ENCODE peak calls at places on chromosome 19, in six cellular contexts. One of them, this sample, is unnamed. For H3K4me1, the result is how much of the 10 kb centered on the place peaks cover.

GRCh38 chr19:20278342-20278741 is 111.3 kb downstream of the ZNF486 start:
- DNase-seq in GM12878: no peak
- DNase-seq in K562: no peak
- DNase-seq in H1: no peak
- DNase-seq in HCT116: no peak
- DNase-seq in HepG2: peak
- DNase-seq in this sample: no peak

GRCh38 chr19:29273000-29273691 is 60.2 kb upstream of the UQCRFS1 start:
- DNase-seq in H1: no peak
- DNase-seq in HCT116: no peak
- DNase-seq in GM12878: no peak
- DNase-seq in K562: no peak
- DNase-seq in HepG2: no peak
- DNase-seq in this sample: no peak

GRCh38 chr19:48735031-48735615 is 5.3 kb downstream of the RASIP1 start:
- DNase-seq in K562: no peak
- DNase-seq in GM12878: no peak
- DNase-seq in H1: peak
- DNase-seq in HCT116: no peak
- DNase-seq in HepG2: no peak
- DNase-seq in this sample: no peak

GRCh38 chr19:14059093-14059480 is 2.8 kb downstream of the PALM3 start:
- DNase-seq in H1: peak
- DNase-seq in HepG2: no peak
- DNase-seq in GM12878: no peak
- DNase-seq in HCT116: no peak
- DNase-seq in K562: peak
- DNase-seq in this sample: no peak

GRCh38 chr19:35462476-35462953 is 14.5 kb downstream of the FFAR2 start:
- DNase-seq in K562: no peak
- DNase-seq in H1: no peak
- DNase-seq in GM12878: peak
- DNase-seq in HepG2: no peak
- DNase-seq in HCT116: no peak
- DNase-seq in this sample: no peak

GRCh38 chr19:35349614-35350521 is 2.2 kb downstream of the FFAR1 start:
- DNase-seq in H1: peak
- DNase-seq in HCT116: no peak
- DNase-seq in HepG2: no peak
- DNase-seq in K562: no peak
- DNase-seq in GM12878: no peak
- DNase-seq in this sample: no peak

GRCh38 chr19:15200575-15201364 is at the start of gene NOTCH3:
- DNase-seq in K562: peak
- DNase-seq in GM12878: no peak
- DNase-seq in HCT116: no peak
- DNase-seq in HepG2: no peak
- DNase-seq in H1: peak
- DNase-seq in this sample: no peak

GRCh38 chr19:35149463-35149862 is 5.1 kb upstream of the FXYD5 start:
- DNase-seq in H1: no peak
- DNase-seq in HCT116: no peak
- DNase-seq in K562: no peak
- DNase-seq in HepG2: no peak
- DNase-seq in GM12878: no peak
- DNase-seq in this sample: no peak

GRCh38 chr19:46133777-46134231 is 9.3 kb upstream of the IGFL3 start:
- DNase-seq in GM12878: no peak
- DNase-seq in HepG2: no peak
- DNase-seq in K562: no peak
- DNase-seq in HCT116: no peak
- DNase-seq in H1: no peak
- DNase-seq in this sample: peak

GRCh38 chr19:17209126-17210036 is 5.8 kb upstream of the USE1 start:
- DNase-seq in H1: peak
- DNase-seq in K562: peak
- DNase-seq in GM12878: no peak
- DNase-seq in HepG2: no peak
- DNase-seq in HCT116: peak
- DNase-seq in this sample: peak

GRCh38 chr19:7527516-7528191 is 5.2 kb downstream of the MCOLN1 start:
- DNase-seq in H1: no peak
- DNase-seq in HCT116: no peak
- DNase-seq in HepG2: no peak
- DNase-seq in K562: no peak
- DNase-seq in GM12878: no peak
- DNase-seq in this sample: no peak

GRCh38 chr19:30158067-30158892 is 213.9 kb upstream of the ZNF536 start:
- DNase-seq in GM12878: no peak
- DNase-seq in HCT116: no peak
- DNase-seq in HepG2: no peak
- DNase-seq in H1: no peak
- DNase-seq in K562: no peak
- DNase-seq in this sample: no peak

GRCh38 chr19:12237143-12237839 is 57.4 kb downstream of the ZNF44 start:
- DNase-seq in HepG2: no peak
- DNase-seq in K562: peak
- DNase-seq in GM12878: no peak
- DNase-seq in H1: no peak
- DNase-seq in HCT116: no peak
- DNase-seq in this sample: no peak

GRCh38 chr19:3682741-3683404 is 17.4 kb downstream of the PIP5K1C start:
- DNase-seq in HCT116: no peak
- DNase-seq in K562: peak
- DNase-seq in GM12878: no peak
- DNase-seq in HepG2: no peak
- DNase-seq in H1: no peak
- DNase-seq in this sample: no peak

GRCh38 chr19:2495130-2495641 is 19.3 kb downstream of the GADD45B start:
- DNase-seq in H1: no peak
- DNase-seq in GM12878: no peak
- DNase-seq in HepG2: no peak
- DNase-seq in HCT116: no peak
- DNase-seq in K562: no peak
- DNase-seq in this sample: no peak

GRCh38 chr19:45515081-45515624 is 7.9 kb downstream of the VASP start:
- DNase-seq in H1: no peak
- DNase-seq in HepG2: peak
- DNase-seq in GM12878: peak
- DNase-seq in K562: peak
- DNase-seq in HCT116: no peak
- DNase-seq in this sample: no peak

GRCh38 chr19:1086618-1087017 is 8.6 kb downstream of the POLR2E start:
- DNase-seq in K562: no peak
- DNase-seq in HepG2: no peak
- DNase-seq in HCT116: no peak
- DNase-seq in H1: no peak
- DNase-seq in GM12878: no peak
- DNase-seq in this sample: no peak

GRCh38 chr19:8085606-8086464 is 33.3 kb downstream of the CCL25 start:
- DNase-seq in K562: peak
- DNase-seq in HCT116: no peak
- DNase-seq in H1: no peak
- DNase-seq in GM12878: no peak
- DNase-seq in HepG2: peak
- DNase-seq in this sample: no peak

GRCh38 chr19:55638864-55639359 is 1.9 kb upstream of the ZNF580 start:
- DNase-seq in K562: no peak
- DNase-seq in H1: peak
- DNase-seq in GM12878: no peak
- DNase-seq in HepG2: peak
- DNase-seq in HCT116: no peak
- DNase-seq in this sample: no peak

GRCh38 chr19:46471116-46471733 is at the start of gene PNMA8A:
- DNase-seq in K562: peak
- DNase-seq in HepG2: no peak
- DNase-seq in GM12878: no peak
- DNase-seq in HCT116: no peak
- DNase-seq in H1: peak
- DNase-seq in this sample: peak

GRCh38 chr19:48681127-48681470 is 8.3 kb upstream of the NTN5 start:
- DNase-seq in GM12878: no peak
- DNase-seq in H1: no peak
- DNase-seq in K562: no peak
- DNase-seq in HepG2: no peak
- DNase-seq in HCT116: no peak
- DNase-seq in this sample: no peak

GRCh38 chr19:3075605-3076431 is 13.5 kb upstream of the TLE5 start:
- DNase-seq in GM12878: no peak
- DNase-seq in HCT116: no peak
- DNase-seq in H1: peak
- DNase-seq in HepG2: no peak
- DNase-seq in K562: peak
- DNase-seq in this sample: no peak

GRCh38 chr19:5625641-5626040 is 2.8 kb downstream of the SAFB start:
- DNase-seq in HCT116: no peak
- DNase-seq in HepG2: no peak
- DNase-seq in GM12878: no peak
- DNase-seq in K562: no peak
- DNase-seq in H1: no peak
- DNase-seq in this sample: no peak

GRCh38 chr19:5622465-5623396 is at the start of the genes SAFB and SAFB2:
- DNase-seq in GM12878: peak
- DNase-seq in HepG2: peak
- DNase-seq in HCT116: peak
- DNase-seq in H1: peak
- DNase-seq in K562: peak
- DNase-seq in this sample: peak

GRCh38 chr19:5623397-5624153 is 692 bp downstream of the SAFB start:
- DNase-seq in HepG2: no peak
- DNase-seq in GM12878: no peak
- DNase-seq in H1: no peak
- DNase-seq in HCT116: no peak
- DNase-seq in K562: peak
- DNase-seq in this sample: no peak

GRCh38 chr19:5624741-5625140 is 1.9 kb downstream of the SAFB start:
- DNase-seq in K562: no peak
- DNase-seq in H1: no peak
- DNase-seq in GM12878: no peak
- DNase-seq in HepG2: no peak
- DNase-seq in HCT116: no peak
- DNase-seq in this sample: no peak

GRCh38 chr19:5624154-5624663 is 1.3 kb downstream of the SAFB start:
- DNase-seq in K562: no peak
- DNase-seq in GM12878: no peak
- DNase-seq in HepG2: no peak
- DNase-seq in H1: peak
- DNase-seq in HCT116: no peak
- DNase-seq in this sample: no peak
- TF ChIP-seq YY1 in K562: no peak
- TF ChIP-seq YY1 in GM12878: no peak
- TF ChIP-seq YY1 in HepG2: no peak
- TF ChIP-seq YY1 in H1: no peak
- TF ChIP-seq YY1 in HCT116: no peak
- TF ChIP-seq YY1 in this sample: no peak

DNA sequence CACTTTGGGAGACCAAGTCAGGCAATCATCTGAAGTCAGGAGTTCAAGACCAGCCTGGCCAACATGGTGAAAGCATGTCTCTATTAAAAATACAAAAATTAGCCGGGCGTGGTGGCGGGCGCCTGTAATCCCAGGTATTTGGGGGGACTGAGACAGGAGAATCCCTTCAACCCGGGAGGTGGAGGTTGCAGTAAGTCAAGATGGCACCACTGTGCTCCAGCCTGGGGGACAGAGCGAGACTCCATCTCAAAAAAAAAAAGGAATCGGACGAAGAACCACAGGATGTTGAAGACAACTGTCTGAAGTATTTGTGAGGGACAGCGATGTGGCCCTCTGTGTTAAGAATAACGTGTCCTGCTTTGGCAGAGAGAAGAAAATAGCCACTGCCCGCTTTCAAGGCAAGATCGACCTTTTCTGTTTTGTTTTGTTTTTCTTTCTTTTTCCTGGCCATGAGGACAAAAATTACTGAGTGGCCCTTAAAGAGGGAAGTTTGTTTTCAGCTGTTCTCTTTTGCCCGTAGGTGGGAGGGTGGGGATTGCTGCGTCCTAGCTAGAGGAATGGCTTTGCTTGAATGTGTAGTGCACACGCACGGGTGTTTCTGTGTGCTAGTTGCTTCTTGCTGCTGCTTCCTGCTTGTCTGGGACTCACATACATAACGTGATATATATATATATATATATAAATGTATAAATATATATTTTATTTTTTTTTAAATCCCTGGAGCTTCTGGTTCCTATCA is 6.2 kb upstream of the PRKCG start:
- DNase-seq in GM12878: no peak
- DNase-seq in HCT116: no peak
- DNase-seq in K562: no peak
- DNase-seq in HepG2: no peak
- DNase-seq in H1: no peak
- DNase-seq in this sample: no peak
- H3K4me1 ChIP-seq in GM12878: under half
- H3K4me1 ChIP-seq in HCT116: under half
- H3K4me1 ChIP-seq in K562: under half
- H3K4me1 ChIP-seq in HepG2: under half
- H3K4me1 ChIP-seq in H1: under half
- H3K4me1 ChIP-seq in this sample: under half

GRCh38 chr19:42042455-42043170 is 27.4 kb downstream of the GRIK5 start:
- DNase-seq in HCT116: no peak
- DNase-seq in GM12878: no peak
- DNase-seq in HepG2: no peak
- DNase-seq in K562: no peak
- DNase-seq in H1: no peak
- DNase-seq in this sample: no peak
- TF ChIP-seq ZNF274 in HCT116: no peak
- TF ChIP-seq ZNF274 in GM12878: no peak
- TF ChIP-seq ZNF274 in HepG2: no peak
- TF ChIP-seq ZNF274 in K562: no peak
- TF ChIP-seq ZNF274 in H1: no peak
- TF ChIP-seq ZNF274 in this sample: no peak

DNA sequence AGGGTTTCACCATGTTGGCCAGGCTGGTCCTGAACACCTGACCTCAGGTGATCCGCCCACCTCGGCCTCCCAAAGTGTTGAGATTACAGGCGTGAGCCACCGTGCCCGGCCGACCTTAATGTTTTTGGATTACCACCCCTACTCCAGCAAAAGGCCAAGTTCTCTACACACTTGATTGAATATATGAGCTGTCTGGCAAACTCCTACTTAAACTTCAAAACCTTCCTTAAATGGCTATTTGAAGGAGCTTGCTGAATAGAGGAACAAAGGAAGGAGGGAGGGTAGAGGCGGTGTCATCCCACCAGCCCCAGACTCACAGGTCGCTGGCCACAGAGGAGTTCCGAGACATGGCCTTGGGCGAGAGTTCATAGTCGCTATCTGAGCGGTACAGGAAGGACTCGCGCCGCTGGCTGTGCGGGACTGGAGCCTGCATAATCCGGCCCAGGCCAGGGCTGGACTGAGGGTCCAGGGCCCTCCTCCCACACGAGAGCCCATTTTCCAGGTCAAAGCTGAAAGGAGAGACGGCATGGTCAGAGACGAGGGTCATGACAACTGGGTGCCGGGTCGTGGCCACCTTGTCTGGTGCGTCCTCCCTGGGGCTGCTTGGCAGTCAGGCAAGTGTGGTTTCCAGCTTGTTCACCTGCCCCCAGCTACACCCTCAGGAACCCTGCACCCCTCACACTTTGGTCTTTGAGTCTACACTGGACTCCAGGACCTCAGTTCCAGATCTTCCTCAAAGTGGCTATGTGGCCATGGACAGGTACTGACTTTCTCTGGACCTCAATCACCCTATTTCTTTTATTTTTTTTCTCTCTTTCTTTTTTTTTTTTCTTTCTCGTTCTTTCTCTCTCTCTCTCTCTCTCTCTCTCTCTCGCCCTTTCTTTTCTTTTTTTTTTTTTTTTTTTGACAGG is 4.2 kb downstream of the PDE4C start:
- DNase-seq in GM12878: no peak
- DNase-seq in HCT116: no peak
- DNase-seq in K562: no peak
- DNase-seq in H1: no peak
- DNase-seq in HepG2: peak
- DNase-seq in this sample: no peak
- TF ChIP-seq YY1 in GM12878: no peak
- TF ChIP-seq YY1 in HCT116: no peak
- TF ChIP-seq YY1 in K562: no peak
- TF ChIP-seq YY1 in H1: no peak
- TF ChIP-seq YY1 in HepG2: no peak
- TF ChIP-seq YY1 in this sample: no peak

This sample was measured in NT2/D1.